ENCODE peak calls at places on chromosomes 3 and 15, in seven cellular contexts. W, E, M, C, K, P and R are unnamed samples.
A peak's percentile ranks its signal among the peaks of the same experiment; 100 is the strongest.

GRCh38 chr3:116050311-116050710 is 395.0 kb downstream of the LSAMP start:
- DNase-seq in W (no peak), E (no peak), M (no peak), C (no peak), K (no peak), P (no peak), R (no peak)

GRCh38 chr3:11642455-11643162 is 1.1 kb downstream of the VGLL4 start:
- DNase-seq in W (peak; percentile 77), E (peak; percentile 90), M (peak; percentile 73), C (peak; percentile 16), K (peak; percentile 68), P (peak; percentile 54), R (peak; percentile 73)

GRCh38 chr3:130934442-130935089 is 40.7 kb downstream of the ATP2C1 start:
- DNase-seq in W (no peak), E (peak; percentile 22), M (no peak), C (no peak), K (no peak), P (no peak), R (no peak)

GRCh38 chr3:125055913-125056705 is at the start of gene HEG1:
- DNase-seq in W (peak; percentile 90), E (peak; percentile 95), M (peak; percentile 89), C (no peak), K (peak; percentile 89), P (peak; percentile 91), R (peak; percentile 59)

GRCh38 chr15:42737529-42738328 is 801 bp upstream of the CDAN1 start:
- DNase-seq in W (no peak), E (peak; percentile 52), M (no peak), C (peak; percentile 36), K (no peak), P (no peak), R (peak; percentile 79)

GRCh38 chr3:31917303-31917903 is 63.7 kb downstream of the OSBPL10 start:
- DNase-seq in W (no peak), E (no peak), M (no peak), C (no peak), K (peak; percentile 61), P (no peak), R (no peak)

GRCh38 chr3:188064831-188065493 is 89.0 kb upstream of the LPP start:
- DNase-seq in W (no peak), E (no peak), M (no peak), C (no peak), K (no peak), P (no peak), R (no peak)

GRCh38 chr3:22523925-22524324 is 679.2 kb upstream of the UBE2E2 start:
- DNase-seq in W (no peak), E (no peak), M (no peak), C (no peak), K (no peak), P (no peak), R (no peak)

GRCh38 chr3:126156468-126156867 is 23.9 kb downstream of the ALDH1L1 start:
- DNase-seq in W (peak; percentile 60), E (no peak), M (no peak), C (no peak), K (peak; percentile 15), P (no peak), R (no peak)

GRCh38 chr15:60272623-60273022 is 125.2 kb downstream of the ANXA2 start:
- DNase-seq in W (no peak), E (no peak), M (no peak), C (no peak), K (peak; percentile 37), P (no peak), R (no peak)

GRCh38 chr3:146577662-146578061 is 27.5 kb downstream of the PLSCR5 start:
- DNase-seq in W (peak; percentile 1), E (peak; percentile 70), M (peak; percentile 49), C (peak; percentile 47), K (peak; percentile 53), P (peak; percentile 29), R (peak; percentile 76)

GRCh38 chr3:146739203-146739671 is 134.1 kb upstream of the PLSCR5 start:
- DNase-seq in W (no peak), E (no peak), M (no peak), C (no peak), K (no peak), P (no peak), R (no peak)

GRCh38 chr15:68107142-68107541 is 53.0 kb downstream of the PIAS1 start:
- DNase-seq in W (no peak), E (no peak), M (no peak), C (no peak), K (no peak), P (no peak), R (no peak)

GRCh38 chr3:16338999-16339398 is 74.0 kb downstream of the OXNAD1 start:
- DNase-seq in W (no peak), E (peak; percentile 98), M (peak; percentile 68), C (no peak), K (no peak), P (no peak), R (peak; percentile 30)

GRCh38 chr15:84658080-84658787 is at the start of gene NMB:
- DNase-seq in W (peak; percentile 98), E (peak; percentile 89), M (peak; percentile 94), C (peak; percentile 24), K (peak; percentile 97), P (peak; percentile 97), R (peak; percentile 73)

GRCh38 chr15:70160803-70161565 is 63.3 kb upstream of the TLE3 start:
- DNase-seq in W (no peak), E (no peak), M (no peak), C (no peak), K (no peak), P (no peak), R (no peak)

GRCh38 chr15:47607750-47608149 is 109.6 kb upstream of the SEMA6D start:
- DNase-seq in W (peak; percentile 33), E (no peak), M (no peak), C (no peak), K (no peak), P (no peak), R (no peak)

GRCh38 chr3:28667646-28668376 is 319.2 kb upstream of the AZI2 start:
- DNase-seq in W (peak; percentile 61), E (peak; percentile 68), M (peak; percentile 75), C (peak; percentile 51), K (peak; percentile 85), P (peak; percentile 77), R (peak; percentile 83)

GRCh38 chr3:48466386-48467109 is 20.0 kb downstream of the ATRIP start:
- DNase-seq in W (peak; percentile 50), E (peak; percentile 42), M (no peak), C (no peak), K (no peak), P (no peak), R (no peak)

GRCh38 chr3:128355549-128355930 is 111.2 kb downstream of the DNAJB8 start:
- DNase-seq in W (no peak), E (no peak), M (no peak), C (no peak), K (no peak), P (no peak), R (no peak)

GRCh38 chr3:174547801-174548200 is 311.3 kb upstream of the NAALADL2 start:
- DNase-seq in W (no peak), E (peak; percentile 3), M (no peak), C (no peak), K (no peak), P (no peak), R (no peak)

GRCh38 chr3:111572061-111572460 is 23.1 kb downstream of the ZBED2 start:
- DNase-seq in W (no peak), E (no peak), M (no peak), C (no peak), K (no peak), P (no peak), R (no peak)

GRCh38 chr3:99645277-99646106 is 7.1 kb downstream of the COL8A1 start:
- DNase-seq in W (peak; percentile 23), E (peak; percentile 76), M (no peak), C (peak; percentile 18), K (peak; percentile 74), P (peak; percentile 59), R (peak; percentile 58)

DNA sequence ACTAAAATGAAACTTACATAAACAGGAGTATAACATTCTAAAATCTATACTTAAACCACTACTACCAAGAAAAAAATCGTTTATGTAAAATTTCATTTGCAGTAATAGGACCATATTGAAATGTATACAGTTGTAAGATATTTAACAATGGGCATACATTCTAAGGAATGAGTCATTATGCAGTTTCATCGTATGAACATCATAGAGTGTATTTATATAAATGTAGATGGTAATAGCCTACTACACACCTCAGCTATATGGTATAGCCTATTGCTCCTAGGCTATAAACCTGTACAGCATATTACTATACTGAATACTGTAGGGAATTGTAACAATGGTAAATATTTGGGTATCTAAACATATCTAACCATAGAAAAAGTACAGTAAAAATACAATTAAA is 79.5 kb downstream of the DPH6 start:
- DNase-seq in W (no peak), E (no peak), M (no peak), C (no peak), K (no peak), P (no peak), R (peak; percentile 50)
- TF ChIP-seq EZH2phosphoT487 in W (no peak), E (no peak), M (no peak), C (no peak), K (no peak), P (no peak), R (no peak)

GRCh38 chr3:107894998-107895397 is 195.8 kb downstream of the CD47 start:
- DNase-seq in W (no peak), E (no peak), M (no peak), C (no peak), K (no peak), P (no peak), R (no peak)
- TF ChIP-seq EZH2phosphoT487 in W (no peak), E (no peak), M (no peak), C (no peak), K (no peak), P (no peak), R (no peak)

DNA sequence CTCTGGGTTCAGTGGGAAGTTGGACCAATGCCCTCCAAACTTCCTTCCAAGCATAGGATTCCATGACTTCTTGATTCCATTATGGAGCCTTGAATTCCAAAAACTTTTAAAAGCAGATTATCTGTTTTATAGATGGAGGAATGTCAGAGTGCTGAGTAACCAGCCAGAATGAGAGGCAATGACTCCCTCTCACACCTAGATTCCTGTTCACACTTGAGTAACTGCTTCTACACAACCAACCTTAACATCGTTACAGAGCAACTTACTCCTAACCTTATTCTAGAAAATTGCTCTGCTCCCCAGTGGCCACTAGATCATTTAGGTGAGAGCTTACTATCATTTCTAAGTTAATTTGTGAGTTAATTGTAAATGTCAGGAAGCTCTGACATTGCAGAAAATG is 24.2 kb upstream of the NR2F2 start:
- DNase-seq in W (no peak), E (no peak), M (no peak), C (no peak), K (no peak), P (no peak), R (no peak)
- TF ChIP-seq EZH2phosphoT487 in W (no peak), E (no peak), M (no peak), C (no peak), K (no peak), P (no peak), R (no peak)

DNA sequence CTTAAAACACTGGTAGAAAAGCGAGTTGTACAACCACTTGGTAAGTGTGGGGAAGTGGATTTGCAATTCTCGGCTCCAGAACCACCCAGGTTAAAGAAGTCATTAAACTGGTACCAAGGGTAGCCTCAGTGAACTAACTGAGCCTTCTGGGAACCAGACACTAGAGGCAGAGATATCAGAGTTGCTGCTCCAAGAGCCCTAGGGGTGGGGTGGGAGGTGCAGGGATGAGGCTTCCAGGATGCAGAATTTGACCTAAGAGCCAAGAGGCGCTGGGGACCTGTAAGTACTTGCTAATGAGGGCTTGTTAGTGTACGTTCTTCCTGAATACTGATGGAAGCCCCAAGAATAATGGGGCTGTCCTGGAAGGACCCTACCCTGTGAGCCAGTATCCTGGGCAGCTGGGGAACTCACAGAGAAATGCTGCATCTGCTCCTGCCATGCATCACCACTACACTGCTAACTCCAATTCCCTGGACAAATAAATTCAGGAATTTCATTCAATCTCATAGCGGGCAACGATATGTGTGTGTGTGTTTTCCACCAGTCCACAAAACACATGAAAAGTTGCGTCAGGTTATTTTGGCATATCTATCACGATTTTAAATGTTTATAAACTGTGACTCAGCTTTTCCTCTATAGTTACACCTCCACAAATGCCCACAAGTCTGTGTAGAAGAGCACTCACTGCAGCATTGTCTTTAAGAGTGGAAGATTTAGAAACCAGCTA is 23.8 kb downstream of the STIMATE start:
- DNase-seq in W (no peak), E (peak; percentile 65), M (no peak), C (no peak), K (peak; percentile 41), P (no peak), R (peak; percentile 47)
- TF ChIP-seq EZH2phosphoT487 in W (no peak), E (no peak), M (no peak), C (no peak), K (no peak), P (no peak), R (no peak)